ENCODE peak calls at places on chromosomes 2 and 18, in five cellular contexts. One of them, this sample, is unnamed.

GRCh38 chr2:232957607-232958211 is 55.3 kb downstream of the NGEF start:
- DNase-seq in thyroid gland: no peak
- DNase-seq in sigmoid colon: no peak
- DNase-seq in uterus: no peak
- DNase-seq in heart left ventricle: no peak
- DNase-seq in this sample: no peak

GRCh38 chr2:10087360-10087759 is 7.1 kb upstream of the CYS1 start:
- DNase-seq in heart left ventricle: no peak
- DNase-seq in uterus: no peak
- DNase-seq in sigmoid colon: no peak
- DNase-seq in thyroid gland: no peak
- DNase-seq in this sample: no peak

GRCh38 chr18:59564516-59564915 is 132.7 kb downstream of the CCBE1 start:
- DNase-seq in heart left ventricle: no peak
- DNase-seq in thyroid gland: no peak
- DNase-seq in sigmoid colon: no peak
- DNase-seq in uterus: no peak
- DNase-seq in this sample: no peak

GRCh38 chr2:174120346-174120745 is 128.0 kb downstream of the OLA1 start:
- DNase-seq in thyroid gland: no peak
- DNase-seq in heart left ventricle: no peak
- DNase-seq in sigmoid colon: no peak
- DNase-seq in uterus: no peak
- DNase-seq in this sample: no peak

GRCh38 chr2:96788393-96789244 is 27.4 kb upstream of the CNNM3 start:
- DNase-seq in heart left ventricle: peak
- DNase-seq in sigmoid colon: peak
- DNase-seq in thyroid gland: peak
- DNase-seq in uterus: peak
- DNase-seq in this sample: peak

GRCh38 chr18:45920367-45920766 is 46.8 kb downstream of the EPG5 start:
- DNase-seq in uterus: peak
- DNase-seq in heart left ventricle: peak
- DNase-seq in sigmoid colon: peak
- DNase-seq in thyroid gland: peak
- DNase-seq in this sample: peak

GRCh38 chr18:52313213-52313612 is 26.8 kb upstream of the DCC start:
- DNase-seq in thyroid gland: no peak
- DNase-seq in uterus: no peak
- DNase-seq in heart left ventricle: no peak
- DNase-seq in sigmoid colon: no peak
- DNase-seq in this sample: no peak

GRCh38 chr18:58438161-58438983 is 190.5 kb downstream of the ALPK2 start:
- DNase-seq in sigmoid colon: no peak
- DNase-seq in thyroid gland: no peak
- DNase-seq in heart left ventricle: no peak
- DNase-seq in uterus: no peak
- DNase-seq in this sample: no peak

GRCh38 chr2:16650287-16651249 is 15.1 kb downstream of the CYRIA start:
- DNase-seq in sigmoid colon: no peak
- DNase-seq in heart left ventricle: no peak
- DNase-seq in uterus: no peak
- DNase-seq in thyroid gland: peak
- DNase-seq in this sample: no peak

GRCh38 chr2:173191601-173192000 is 116.0 kb downstream of the MAP3K20 start:
- DNase-seq in heart left ventricle: no peak
- DNase-seq in uterus: no peak
- DNase-seq in thyroid gland: no peak
- DNase-seq in sigmoid colon: no peak
- DNase-seq in this sample: no peak

GRCh38 chr2:180010701-180011100 is 3.6 kb upstream of the CWC22 start:
- DNase-seq in uterus: no peak
- DNase-seq in thyroid gland: no peak
- DNase-seq in heart left ventricle: no peak
- DNase-seq in sigmoid colon: no peak
- DNase-seq in this sample: no peak

GRCh38 chr2:70887550-70888229 is 48.0 kb upstream of the ATP6V1B1 start:
- DNase-seq in heart left ventricle: no peak
- DNase-seq in uterus: no peak
- DNase-seq in sigmoid colon: no peak
- DNase-seq in thyroid gland: peak
- DNase-seq in this sample: peak

GRCh38 chr2:62593825-62594224 is 87.8 kb upstream of the TMEM17 start:
- DNase-seq in heart left ventricle: no peak
- DNase-seq in sigmoid colon: no peak
- DNase-seq in uterus: no peak
- DNase-seq in thyroid gland: no peak
- DNase-seq in this sample: no peak
- H3K27ac ChIP-seq in heart left ventricle: no peak
- H3K27ac ChIP-seq in sigmoid colon: no peak
- H3K27ac ChIP-seq in uterus: no peak
- H3K27ac ChIP-seq in thyroid gland: no peak
- H3K27ac ChIP-seq in this sample: no peak

GRCh38 chr2:157466764-157467163 is 22.9 kb upstream of the CYTIP start:
- DNase-seq in thyroid gland: no peak
- DNase-seq in uterus: no peak
- DNase-seq in sigmoid colon: no peak
- DNase-seq in heart left ventricle: no peak
- DNase-seq in this sample: no peak

GRCh38 chr2:157468931-157469708 is 25.2 kb upstream of the CYTIP start:
- DNase-seq in heart left ventricle: no peak
- DNase-seq in sigmoid colon: no peak
- DNase-seq in uterus: no peak
- DNase-seq in thyroid gland: no peak
- DNase-seq in this sample: no peak

GRCh38 chr2:157473585-157473984 is 29.7 kb upstream of the CYTIP start:
- DNase-seq in sigmoid colon: no peak
- DNase-seq in heart left ventricle: no peak
- DNase-seq in uterus: no peak
- DNase-seq in thyroid gland: no peak
- DNase-seq in this sample: no peak

GRCh38 chr2:157471078-157471477 is 27.2 kb upstream of the CYTIP start:
- DNase-seq in thyroid gland: no peak
- DNase-seq in sigmoid colon: no peak
- DNase-seq in heart left ventricle: no peak
- DNase-seq in uterus: no peak
- DNase-seq in this sample: no peak

GRCh38 chr2:157470321-157470720 is 26.4 kb upstream of the CYTIP start:
- DNase-seq in sigmoid colon: no peak
- DNase-seq in uterus: no peak
- DNase-seq in heart left ventricle: no peak
- DNase-seq in thyroid gland: no peak
- DNase-seq in this sample: no peak
- TF ChIP-seq POLR2A in sigmoid colon: no peak
- TF ChIP-seq POLR2A in uterus: no peak
- TF ChIP-seq POLR2A in heart left ventricle: no peak
- TF ChIP-seq POLR2A in thyroid gland: no peak
- TF ChIP-seq POLR2A in this sample: no peak

GRCh38 chr18:44917184-44917864 is 236.6 kb downstream of the SETBP1 start:
- DNase-seq in heart left ventricle: no peak
- DNase-seq in thyroid gland: peak
- DNase-seq in sigmoid colon: no peak
- DNase-seq in uterus: no peak
- DNase-seq in this sample: no peak
- H3K27ac ChIP-seq in heart left ventricle: peak
- H3K27ac ChIP-seq in thyroid gland: peak
- H3K27ac ChIP-seq in sigmoid colon: peak
- H3K27ac ChIP-seq in uterus: peak
- H3K27ac ChIP-seq in this sample: peak

GRCh38 chr18:63320690-63321265 is 1.2 kb upstream of the BCL2 start:
- DNase-seq in heart left ventricle: peak
- DNase-seq in thyroid gland: peak
- DNase-seq in sigmoid colon: peak
- DNase-seq in uterus: peak
- DNase-seq in this sample: peak
- TF ChIP-seq POLR2A in heart left ventricle: no peak
- TF ChIP-seq POLR2A in thyroid gland: peak
- TF ChIP-seq POLR2A in sigmoid colon: no peak
- TF ChIP-seq POLR2A in uterus: no peak
- TF ChIP-seq POLR2A in this sample: peak

This sample was measured in transverse colon.